ENCODE peak calls at places on chromosomes 4 and X, in four cellular contexts. One of them, this sample, is unnamed.

GRCh38 chr4:84221704-84222103 is 277.4 kb downstream of the NKX6-1 start:
- DNase-seq in neural progenitor cell: no peak
- DNase-seq in body of pancreas: no peak
- DNase-seq in PC-3: no peak
- DNase-seq in this sample: no peak

GRCh38 chrX:65644621-65645287 is 22.7 kb upstream of the MSN start:
- DNase-seq in body of pancreas: peak; percentile 64
- DNase-seq in neural progenitor cell: no peak
- DNase-seq in PC-3: peak; percentile 91
- DNase-seq in this sample: no peak

GRCh38 chr4:150673793-150674192 is 91.8 kb downstream of the MAB21L2 start:
- DNase-seq in body of pancreas: no peak
- DNase-seq in neural progenitor cell: no peak
- DNase-seq in PC-3: no peak
- DNase-seq in this sample: no peak

GRCh38 chr4:168511780-168512467 is 15.1 kb downstream of the PALLD start:
- DNase-seq in PC-3: no peak
- DNase-seq in body of pancreas: no peak
- DNase-seq in neural progenitor cell: no peak
- DNase-seq in this sample: peak; percentile 40

GRCh38 chrX:103845165-103845653 is 13.2 kb upstream of the RAB9B start:
- DNase-seq in neural progenitor cell: peak; percentile 67
- DNase-seq in PC-3: peak; percentile 80
- DNase-seq in body of pancreas: peak; percentile 53
- DNase-seq in this sample: peak; percentile 6

GRCh38 chrX:25020391-25021131 is 4.8 kb upstream of the ARX start:
- DNase-seq in neural progenitor cell: peak; percentile 90
- DNase-seq in PC-3: no peak
- DNase-seq in body of pancreas: no peak
- DNase-seq in this sample: peak; percentile 14

GRCh38 chr4:25890653-25891485 is 23.2 kb upstream of the SMIM20 start:
- DNase-seq in PC-3: no peak
- DNase-seq in neural progenitor cell: peak; percentile 87
- DNase-seq in body of pancreas: no peak
- DNase-seq in this sample: no peak

GRCh38 chr4:27811928-27812327 is 951.3 kb downstream of the STIM2 start:
- DNase-seq in body of pancreas: no peak
- DNase-seq in neural progenitor cell: no peak
- DNase-seq in PC-3: no peak
- DNase-seq in this sample: no peak

GRCh38 chrX:6456196-6456595 is 78.7 kb downstream of the VCX3A start:
- DNase-seq in PC-3: no peak
- DNase-seq in neural progenitor cell: no peak
- DNase-seq in body of pancreas: no peak
- DNase-seq in this sample: no peak

GRCh38 chrX:118221257-118221656 is 104.6 kb upstream of the KLHL13 start:
- DNase-seq in neural progenitor cell: no peak
- DNase-seq in PC-3: no peak
- DNase-seq in body of pancreas: peak; percentile 12
- DNase-seq in this sample: no peak

GRCh38 chr4:10582059-10582686 is 102.4 kb downstream of the CLNK start:
- DNase-seq in body of pancreas: peak; percentile 34
- DNase-seq in neural progenitor cell: peak; percentile 60
- DNase-seq in PC-3: peak; percentile 63
- DNase-seq in this sample: no peak

GRCh38 chr4:164614999-164615398 is 138.9 kb upstream of the SMIM31 start:
- DNase-seq in body of pancreas: no peak
- DNase-seq in PC-3: peak; percentile 2
- DNase-seq in neural progenitor cell: no peak
- DNase-seq in this sample: no peak

GRCh38 chrX:106802388-106803275 is at the start of gene TBC1D8B:
- DNase-seq in PC-3: peak; percentile 94
- DNase-seq in body of pancreas: peak; percentile 82
- DNase-seq in neural progenitor cell: peak; percentile 83
- DNase-seq in this sample: no peak

GRCh38 chr4:53931423-53932060 is 132.9 kb downstream of the CHIC2 start:
- DNase-seq in PC-3: no peak
- DNase-seq in neural progenitor cell: no peak
- DNase-seq in body of pancreas: no peak
- DNase-seq in this sample: no peak

GRCh38 chr4:54449999-54450398 is 207.8 kb upstream of the KIT start:
- DNase-seq in PC-3: no peak
- DNase-seq in neural progenitor cell: no peak
- DNase-seq in body of pancreas: no peak
- DNase-seq in this sample: no peak

GRCh38 chr4:65021737-65022136 is 612.5 kb upstream of the TECRL start:
- DNase-seq in body of pancreas: no peak
- DNase-seq in neural progenitor cell: no peak
- DNase-seq in PC-3: no peak
- DNase-seq in this sample: no peak

GRCh38 chrX:110741213-110741796 is 54.3 kb downstream of the CHRDL1 start:
- DNase-seq in body of pancreas: no peak
- DNase-seq in PC-3: peak; percentile 10
- DNase-seq in neural progenitor cell: no peak
- DNase-seq in this sample: no peak

GRCh38 chrX:63686878-63687714 is 97.9 kb downstream of the ARHGEF9 start:
- DNase-seq in body of pancreas: peak; percentile 8
- DNase-seq in neural progenitor cell: peak; percentile 51
- DNase-seq in PC-3: peak; percentile 68
- DNase-seq in this sample: no peak

GRCh38 chr4:169437299-169438047 is 166.7 kb upstream of the SH3RF1 start:
- DNase-seq in neural progenitor cell: peak; percentile 2
- DNase-seq in PC-3: no peak
- DNase-seq in body of pancreas: no peak
- DNase-seq in this sample: no peak

GRCh38 chrX:44785652-44786051 is 58.2 kb upstream of the DUSP21 start:
- DNase-seq in PC-3: peak; percentile 92
- DNase-seq in body of pancreas: no peak
- DNase-seq in neural progenitor cell: no peak
- DNase-seq in this sample: no peak

GRCh38 chrX:138191998-138192397 is 519.5 kb downstream of the FGF13 start:
- DNase-seq in body of pancreas: peak; percentile 16
- DNase-seq in neural progenitor cell: peak; percentile 64
- DNase-seq in PC-3: peak; percentile 50
- DNase-seq in this sample: no peak

GRCh38 chr4:40192286-40193017 is 4.4 kb upstream of the RHOH start:
- DNase-seq in PC-3: no peak
- DNase-seq in neural progenitor cell: no peak
- DNase-seq in body of pancreas: no peak
- DNase-seq in this sample: no peak

GRCh38 chrX:15619053-15619772 is 18.5 kb upstream of the ACE2 start:
- DNase-seq in neural progenitor cell: no peak
- DNase-seq in PC-3: peak; percentile 93
- DNase-seq in body of pancreas: no peak
- DNase-seq in this sample: no peak

GRCh38 chr4:21768349-21769310 is 179.9 kb downstream of the KCNIP4 start:
- DNase-seq in neural progenitor cell: peak; percentile 63
- DNase-seq in body of pancreas: no peak
- DNase-seq in PC-3: peak; percentile 60
- DNase-seq in this sample: no peak

GRCh38 chr4:123163501-123163900 is 233.1 kb upstream of the SPRY1 start:
- DNase-seq in PC-3: no peak
- DNase-seq in neural progenitor cell: no peak
- DNase-seq in body of pancreas: no peak
- DNase-seq in this sample: no peak

GRCh38 chrX:142068365-142068764 is 136.7 kb downstream of the MAGEC2 start:
- DNase-seq in PC-3: no peak
- DNase-seq in neural progenitor cell: no peak
- DNase-seq in body of pancreas: no peak
- DNase-seq in this sample: no peak

GRCh38 chrX:69109706-69110635 is 55.3 kb downstream of the PJA1 start:
- DNase-seq in body of pancreas: no peak
- DNase-seq in neural progenitor cell: peak; percentile 50
- DNase-seq in PC-3: peak; percentile 93
- DNase-seq in this sample: no peak

GRCh38 chr4:61374612-61374920 is 174.4 kb downstream of the ADGRL3 start:
- DNase-seq in body of pancreas: no peak
- DNase-seq in PC-3: peak; percentile 50
- DNase-seq in neural progenitor cell: peak; percentile 25
- DNase-seq in this sample: no peak

GRCh38 chr4:15162046-15162445 is 159.8 kb downstream of the CPEB2 start:
- DNase-seq in PC-3: no peak
- DNase-seq in neural progenitor cell: peak; percentile 62
- DNase-seq in body of pancreas: no peak
- DNase-seq in this sample: no peak

GRCh38 chrX:42415636-42416035 is 362.3 kb downstream of the PPP1R2C start:
- DNase-seq in PC-3: no peak
- DNase-seq in body of pancreas: no peak
- DNase-seq in neural progenitor cell: no peak
- DNase-seq in this sample: no peak

GRCh38 chr4:180054291-180054690 is 2188.9 kb upstream of the TENM3 start:
- DNase-seq in neural progenitor cell: no peak
- DNase-seq in PC-3: no peak
- DNase-seq in body of pancreas: no peak
- DNase-seq in this sample: no peak

GRCh38 chr4:180665994-180666818 is 1577.0 kb upstream of the TENM3 start:
- DNase-seq in body of pancreas: no peak
- DNase-seq in PC-3: peak; percentile 53
- DNase-seq in neural progenitor cell: peak; percentile 86
- DNase-seq in this sample: no peak

GRCh38 chr4:7857993-7858392 is 81.7 kb downstream of the AFAP1 start:
- DNase-seq in neural progenitor cell: no peak
- DNase-seq in body of pancreas: no peak
- DNase-seq in PC-3: no peak
- DNase-seq in this sample: no peak
- H3K27ac ChIP-seq in neural progenitor cell: no peak overlapping the region
- H3K27ac ChIP-seq in body of pancreas: no peak overlapping the region
- H3K27ac ChIP-seq in PC-3: peak overlapping the region; percentile 72
- H3K27ac ChIP-seq in this sample: no peak overlapping the region

DNA sequence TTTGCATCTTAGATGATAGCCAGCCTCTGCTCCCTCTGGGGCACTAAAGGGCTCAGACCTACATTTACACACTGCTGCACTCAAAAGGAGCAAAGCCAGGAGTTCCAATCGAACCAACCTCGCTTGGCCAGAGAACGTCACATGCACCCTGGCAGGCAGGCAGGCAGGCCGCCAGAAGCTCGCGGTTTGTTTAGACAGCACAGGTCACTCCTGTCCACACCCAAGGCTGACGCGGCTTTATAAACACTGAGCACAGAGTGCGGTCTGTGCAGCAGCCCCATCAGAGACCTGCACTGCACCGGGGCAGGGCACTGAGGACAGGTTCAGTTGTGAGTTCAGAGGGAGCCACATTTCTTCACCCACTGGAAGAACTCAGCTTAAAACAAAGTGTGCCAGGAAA is 143.9 kb downstream of the BCOR start:
- DNase-seq in body of pancreas: peak; percentile 75
- DNase-seq in PC-3: peak; percentile 94
- DNase-seq in neural progenitor cell: no peak
- DNase-seq in this sample: no peak
- H3K27me3 ChIP-seq in body of pancreas: no peaks in the 10 kb centered on the region
- H3K27me3 ChIP-seq in PC-3: no peaks in the 10 kb centered on the region
- H3K27me3 ChIP-seq in neural progenitor cell: no peaks in the 10 kb centered on the region
- H3K27me3 ChIP-seq in this sample: no peaks in the 10 kb centered on the region

GRCh38 chr4:183448436-183448835 is 4.0 kb downstream of the CDKN2AIP start:
- DNase-seq in PC-3: no peak
- DNase-seq in neural progenitor cell: no peak
- DNase-seq in body of pancreas: no peak
- DNase-seq in this sample: no peak

GRCh38 chr4:183444149-183444952 is at the start of gene CDKN2AIP:
- DNase-seq in body of pancreas: peak; percentile 94
- DNase-seq in neural progenitor cell: peak; percentile 98
- DNase-seq in PC-3: peak; percentile 92
- DNase-seq in this sample: peak; percentile 95

GRCh38 chr4:183447646-183448045 is 3.2 kb downstream of the CDKN2AIP start:
- DNase-seq in neural progenitor cell: no peak
- DNase-seq in body of pancreas: no peak
- DNase-seq in PC-3: no peak
- DNase-seq in this sample: no peak

GRCh38 chr4:183443609-183444148 is 757 bp upstream of the CDKN2AIP start:
- DNase-seq in PC-3: peak; percentile 39
- DNase-seq in neural progenitor cell: no peak
- DNase-seq in body of pancreas: no peak
- DNase-seq in this sample: peak; percentile 37

DNA sequence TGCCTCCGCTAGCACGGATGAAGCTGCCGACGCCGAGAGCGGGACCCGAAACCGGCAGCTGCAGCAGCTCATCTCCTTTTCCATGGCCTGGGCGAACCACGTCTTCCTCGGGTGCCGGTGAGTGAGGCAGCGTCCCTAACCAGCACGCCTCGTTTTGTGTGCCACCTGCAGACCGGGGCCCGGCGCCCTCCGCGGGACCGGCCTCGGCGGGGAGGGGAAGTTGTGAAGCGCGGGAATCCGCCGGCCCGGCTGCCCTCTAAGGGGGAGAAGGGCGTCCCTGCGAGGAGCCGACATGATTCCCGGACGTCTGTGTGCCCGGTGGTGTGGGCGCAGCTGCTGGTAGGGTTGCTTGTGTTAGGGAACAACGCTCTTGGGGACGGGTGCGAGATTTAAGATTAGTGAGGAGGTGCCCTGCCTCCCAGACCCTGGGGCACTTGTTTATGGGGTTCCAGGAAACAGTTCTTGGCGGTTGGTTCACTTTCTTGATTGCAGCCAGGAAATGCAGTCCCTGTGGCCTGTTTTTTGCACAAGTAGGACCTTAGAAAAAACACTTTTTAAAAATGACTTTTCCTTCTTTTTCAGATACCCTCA is 612 bp downstream of the CDKN2AIP start:
- DNase-seq in PC-3: peak; percentile 2
- DNase-seq in neural progenitor cell: no peak
- DNase-seq in body of pancreas: no peak
- DNase-seq in this sample: no peak
- TF ChIP-seq CTCF in PC-3: no peak
- TF ChIP-seq CTCF in neural progenitor cell: peak; percentile 2
- TF ChIP-seq CTCF in body of pancreas: no peak
- TF ChIP-seq CTCF in this sample: no peak

DNA sequence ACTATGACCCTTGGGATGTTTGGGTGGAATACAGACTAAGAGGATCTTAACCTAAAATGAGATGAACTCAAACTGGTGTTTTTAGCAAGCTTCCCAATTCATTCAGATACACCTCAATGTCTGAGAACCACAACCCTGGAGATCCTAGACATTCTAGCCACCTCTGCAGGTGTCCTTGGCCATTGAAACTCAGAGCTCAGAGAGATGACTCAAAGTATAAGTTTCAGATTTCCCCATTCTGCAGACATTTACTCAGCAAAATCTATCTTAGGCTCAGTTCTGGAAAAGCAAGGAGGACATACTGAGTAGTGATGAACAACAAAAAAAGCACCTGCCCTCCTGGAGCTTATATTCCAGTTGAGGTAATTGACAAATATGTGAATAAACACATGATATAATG is 47.8 kb downstream of the COMMD8 start:
- DNase-seq in neural progenitor cell: no peak
- DNase-seq in body of pancreas: no peak
- DNase-seq in PC-3: no peak
- DNase-seq in this sample: no peak
- H3K27ac ChIP-seq in neural progenitor cell: no peak overlapping the region
- H3K27ac ChIP-seq in body of pancreas: no peak overlapping the region
- H3K27ac ChIP-seq in PC-3: no peak overlapping the region
- H3K27ac ChIP-seq in this sample: no peak overlapping the region